ENCODE peak calls at places on chromosomes 3 and 15, in five cellular contexts. O is stimulated activated CD4-positive, alpha-beta T cell treated with anti-CD3 and anti-CD28 coated beads, Interleukin-1b, Interleukin-23, amount 100 ng/mL, for 1 hour; F is germinal center; Z is A549; V is astrocyte. K is an unnamed sample.

GRCh38 chr3:115830764-115831395 is 207.6 kb downstream of the GAP43 start:
- DNase-seq in O (no peak), Z (no peak), F (no peak), V (peak; percentile 32), K (no peak)

GRCh38 chr15:42273900-42274692 is 863 bp upstream of the TMEM87A start:
- DNase-seq in F (peak; percentile 77), Z (peak; percentile 39), V (peak; percentile 76), O (peak; percentile 37), K (peak; percentile 81)

GRCh38 chr15:43440721-43441281 is 52.2 kb downstream of the TP53BP1 start:
- DNase-seq in O (no peak), V (peak; percentile 97), Z (peak; percentile 89), F (no peak), K (peak; percentile 78)

GRCh38 chr3:130828931-130829574 is 64.8 kb upstream of the ATP2C1 start:
- DNase-seq in F (no peak), Z (no peak), O (no peak), V (no peak), K (no peak)

GRCh38 chr3:129001817-129002572 is 891 bp downstream of the EFCC1 start:
- DNase-seq in F (peak; percentile 51), O (no peak), V (no peak), Z (peak; percentile 44), K (no peak)

GRCh38 chr3:108222813-108223307 is 636 bp upstream of the IFT57 start:
- DNase-seq in O (no peak), F (no peak), V (no peak), Z (no peak), K (no peak)

GRCh38 chr3:108780235-108780634 is 23.0 kb upstream of the RETNLB start:
- DNase-seq in O (no peak), Z (no peak), F (no peak), V (no peak), K (no peak)

GRCh38 chr3:73774645-73775044 is 149.9 kb upstream of the PDZRN3 start:
- DNase-seq in O (no peak), Z (no peak), V (no peak), F (no peak), K (no peak)

GRCh38 chr15:57165992-57166391 is 210.3 kb upstream of the CGNL1 start:
- DNase-seq in V (peak; percentile 41), F (no peak), O (no peak), Z (no peak), K (no peak)

GRCh38 chr3:98848108-98848507 is 53.4 kb downstream of the DCBLD2 start:
- DNase-seq in Z (no peak), O (no peak), V (no peak), F (no peak), K (no peak)

GRCh38 chr3:48612270-48612669 is 2.8 kb upstream of the UQCRC1 start:
- DNase-seq in O (no peak), Z (no peak), F (no peak), V (no peak), K (no peak)

GRCh38 chr3:52005571-52005986 is 9.9 kb upstream of the RPL29 start:
- DNase-seq in F (no peak), Z (no peak), O (no peak), V (peak; percentile 79), K (no peak)

GRCh38 chr15:86813892-86814291 is 734.2 kb downstream of the AGBL1 start:
- DNase-seq in F (no peak), O (no peak), V (no peak), Z (no peak), K (no peak)

GRCh38 chr3:69420781-69421520 is 35.1 kb upstream of the FRMD4B start:
- DNase-seq in O (no peak), Z (no peak), F (no peak), V (peak; percentile 36), K (no peak)

GRCh38 chr3:187072582-187072981 is 66.7 kb downstream of the RPL39L start:
- DNase-seq in V (no peak), F (peak; percentile 55), Z (no peak), O (no peak), K (no peak)

GRCh38 chr15:73897441-73898261 is 24.3 kb downstream of the TBC1D21 start:
- DNase-seq in V (peak; percentile 92), Z (peak; percentile 60), O (no peak), F (peak; percentile 63), K (no peak)

GRCh38 chr15:40911693-40912092 is 17.4 kb downstream of the VPS18 start:
- DNase-seq in V (no peak), Z (no peak), F (no peak), O (no peak), K (no peak)

GRCh38 chr3:188956839-188957489 is 214.8 kb upstream of the TPRG1 start:
- DNase-seq in O (no peak), V (peak; percentile 42), Z (peak; percentile 63), F (no peak), K (no peak)

GRCh38 chr15:26889298-26889898 is 22.5 kb downstream of the GABRA5 start:
- DNase-seq in Z (peak; percentile 82), F (peak; percentile 20), V (peak; percentile 48), O (peak; percentile 7), K (no peak)

GRCh38 chr3:59764131-59764530 is 714.3 kb upstream of the CFAP20DC start:
- DNase-seq in Z (no peak), O (no peak), V (no peak), F (no peak), K (no peak)

GRCh38 chr15:65916041-65916663 is 46.9 kb downstream of the RAB11A start:
- DNase-seq in F (no peak), Z (no peak), V (no peak), O (no peak), K (no peak)

GRCh38 chr3:169172535-169172934 is 491.0 kb downstream of the MECOM start:
- DNase-seq in Z (no peak), F (no peak), V (no peak), O (no peak), K (no peak)

GRCh38 chr3:128784228-128784627 is 58.2 kb downstream of the RAB7A start:
- DNase-seq in Z (peak; percentile 16), F (no peak), V (no peak), O (peak; percentile 34), K (no peak)